ENCODE peak calls at places on chromosomes 13 and 19, in seven cellular contexts. J is AG04450, E is aorta, M is fibroblast of lung, U is IMR-90, P is tibial artery, G is dorsolateral prefrontal cortex. A is an unnamed sample.

GRCh38 chr13:27982361-27982760 is 6.1 kb downstream of the URAD start:
- DNase-seq in G (no peak), E (no peak), J (no peak), U (no peak), P (no peak), M (no peak), A (no peak)

GRCh38 chr19:49142866-49143335 is 12.3 kb downstream of the HRC start:
- DNase-seq in M (peak), J (peak), E (peak), U (peak), G (peak), P (peak), A (peak)

GRCh38 chr19:14979498-14980255 is at the start of gene SLC1A6:
- DNase-seq in J (no peak), U (no peak), P (no peak), M (no peak), E (no peak), G (no peak), A (peak)

GRCh38 chr19:55276720-55277430 is 3.0 kb downstream of the HSPBP1 start:
- DNase-seq in P (no peak), E (no peak), J (no peak), U (no peak), M (no peak), G (no peak), A (no peak)

GRCh38 chr19:49361438-49362047 is 673 bp downstream of the TEAD2 start:
- DNase-seq in M (peak), E (peak), J (peak), P (peak), G (no peak), U (peak), A (no peak)

GRCh38 chr19:45406957-45407375 is 522 bp downstream of the POLR1G start:
- DNase-seq in G (no peak), E (no peak), P (no peak), U (no peak), J (no peak), M (no peak), A (no peak)

GRCh38 chr19:19470579-19470978 is 44.8 kb downstream of the TSSK6 start:
- DNase-seq in U (no peak), P (no peak), J (no peak), G (no peak), M (no peak), E (no peak), A (no peak)

GRCh38 chr19:18487576-18488402 is 34.1 kb downstream of the ELL start:
- DNase-seq in J (no peak), M (no peak), G (no peak), P (no peak), U (no peak), E (no peak), A (no peak)

GRCh38 chr13:35475131-35475959 is 1.1 kb downstream of the MAB21L1 start:
- DNase-seq in U (peak), E (peak), M (peak), G (no peak), J (no peak), P (peak), A (no peak)

GRCh38 chr19:31831421-31831820 is 482.2 kb upstream of the TSHZ3 start:
- DNase-seq in U (no peak), P (no peak), J (no peak), E (no peak), G (no peak), M (no peak), A (no peak)

GRCh38 chr19:41226053-41226873 is 7.2 kb downstream of the AXL start:
- DNase-seq in U (peak), G (no peak), M (peak), J (peak), P (peak), E (peak), A (peak)

GRCh38 chr13:111424134-111424533 is 103.7 kb downstream of the TEX29 start:
- DNase-seq in P (no peak), M (no peak), E (no peak), G (no peak), U (no peak), J (no peak), A (no peak)
- H3K27ac ChIP-seq in P (no peak), M (no peak), E (no peak), G (no peak), U (no peak), J (no peak), A (no peak)

GRCh38 chr19:5943623-5944022 is 29.6 kb downstream of the CAPS start:
- DNase-seq in E (no peak), M (peak), G (no peak), P (no peak), U (peak), J (no peak), A (no peak)

GRCh38 chr19:5947435-5947834 is 30.5 kb downstream of the RANBP3 start:
- DNase-seq in M (peak), E (peak), J (no peak), P (peak), G (peak), U (peak), A (peak)

GRCh38 chr19:5940260-5941208 is 26.5 kb downstream of the CAPS start:
- DNase-seq in J (no peak), E (no peak), U (no peak), P (no peak), M (no peak), G (no peak), A (no peak)

GRCh38 chr19:5941673-5942072 is 27.6 kb downstream of the CAPS start:
- DNase-seq in E (no peak), G (no peak), J (no peak), U (no peak), M (no peak), P (no peak), A (no peak)

GRCh38 chr19:5942991-5943390 is 28.9 kb downstream of the CAPS start:
- DNase-seq in E (no peak), P (no peak), J (no peak), U (no peak), M (no peak), G (no peak), A (no peak)
- H3K27ac ChIP-seq in E (no peak), P (no peak), J (peak), U (peak), M (peak), G (no peak), A (no peak)

DNA sequence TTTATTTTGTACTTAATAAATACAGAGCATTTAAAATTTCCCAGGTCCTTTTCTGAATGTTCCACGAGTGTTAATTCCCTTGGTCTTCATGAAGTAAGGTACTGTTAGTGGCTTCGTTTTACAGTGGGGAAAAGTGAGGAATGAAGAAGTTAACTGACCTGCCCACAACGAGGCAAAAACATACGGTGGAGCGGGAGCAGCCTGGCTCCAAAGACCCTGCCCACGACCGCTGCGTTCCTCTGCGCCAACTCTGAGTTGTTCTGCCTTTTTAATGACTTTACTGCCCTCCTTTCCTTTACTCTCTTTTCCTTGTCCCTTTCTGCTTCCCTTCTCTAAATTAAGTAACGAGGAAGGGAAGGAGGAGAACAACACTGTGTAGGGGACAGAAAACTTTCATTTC is 392.9 kb downstream of the PCDH9 start:
- DNase-seq in M (no peak), G (no peak), J (no peak), P (no peak), U (no peak), E (no peak), A (no peak)
- H3K27ac ChIP-seq in M (no peak), G (no peak), J (no peak), P (no peak), U (no peak), E (no peak), A (no peak)

DNA sequence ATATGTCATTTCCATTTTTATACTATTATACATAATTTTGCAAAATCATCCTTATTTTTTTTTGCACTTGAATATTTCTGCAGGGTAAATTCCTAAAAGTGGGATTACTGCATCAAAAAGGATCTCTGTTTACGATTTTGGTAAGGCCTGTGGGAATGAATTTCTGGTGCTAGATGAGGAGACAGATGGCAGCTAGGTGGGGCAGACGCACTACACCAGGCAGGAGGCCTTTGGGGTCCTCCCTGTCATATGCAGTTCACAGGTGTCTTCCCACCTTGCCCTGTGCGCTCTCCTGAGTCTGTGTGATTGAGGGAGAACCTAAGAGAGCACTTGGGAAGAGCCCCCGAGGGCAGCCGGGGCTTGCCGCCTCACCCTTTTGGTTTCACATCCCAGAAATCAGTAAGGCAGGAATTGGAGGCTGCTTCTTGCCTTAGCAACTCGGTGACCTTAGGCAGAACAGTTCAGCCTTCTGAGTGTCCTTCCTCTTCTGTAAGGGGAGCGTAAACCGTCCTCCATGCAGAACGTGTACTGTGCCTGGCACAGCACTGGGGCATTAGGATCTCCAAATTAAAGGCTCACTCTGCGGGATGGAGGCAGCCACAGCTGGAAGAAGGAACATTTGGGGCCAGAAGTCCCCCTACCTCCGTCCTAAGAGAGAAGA is 13.5 kb upstream of the GJB2 start:
- DNase-seq in U (no peak), E (no peak), M (no peak), G (no peak), P (no peak), J (no peak), A (no peak)
- H3K27ac ChIP-seq in U (no peak), E (no peak), M (no peak), G (no peak), P (no peak), J (no peak), A (no peak)

DNA sequence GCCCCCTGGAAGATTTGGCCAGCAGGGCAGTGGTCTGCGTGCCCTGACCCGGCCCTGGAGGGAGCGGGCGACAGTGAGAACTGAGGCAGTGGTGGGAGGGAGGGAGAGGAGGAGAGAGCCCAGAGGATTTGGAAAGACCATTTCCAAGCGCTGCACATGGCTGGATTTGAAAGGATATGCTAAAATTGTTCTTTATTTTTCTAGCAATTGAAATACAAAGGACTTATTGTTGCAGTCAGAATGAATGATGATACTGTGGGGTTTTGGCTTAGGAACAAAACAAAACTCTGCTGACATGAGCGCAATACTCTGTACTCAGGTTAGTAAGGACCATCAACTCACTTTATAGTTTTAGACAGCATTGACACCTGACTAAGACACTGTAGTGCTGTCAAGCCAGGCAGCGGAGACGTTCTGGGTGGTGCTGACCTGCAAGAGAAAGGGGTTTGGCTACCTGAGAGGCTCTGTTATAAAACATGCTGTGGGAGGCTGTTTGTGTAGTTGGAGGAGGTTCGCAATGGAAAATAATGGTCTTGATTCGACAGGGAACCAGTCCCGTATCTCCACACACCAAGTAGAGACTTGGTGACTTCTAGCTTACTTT is 69.6 kb downstream of the TNFRSF19 start:
- DNase-seq in G (no peak), M (no peak), E (no peak), P (no peak), J (no peak), U (no peak), A (no peak)
- H3K27ac ChIP-seq in G (no peak), M (no peak), E (no peak), P (no peak), J (no peak), U (no peak), A (peak)

DNA sequence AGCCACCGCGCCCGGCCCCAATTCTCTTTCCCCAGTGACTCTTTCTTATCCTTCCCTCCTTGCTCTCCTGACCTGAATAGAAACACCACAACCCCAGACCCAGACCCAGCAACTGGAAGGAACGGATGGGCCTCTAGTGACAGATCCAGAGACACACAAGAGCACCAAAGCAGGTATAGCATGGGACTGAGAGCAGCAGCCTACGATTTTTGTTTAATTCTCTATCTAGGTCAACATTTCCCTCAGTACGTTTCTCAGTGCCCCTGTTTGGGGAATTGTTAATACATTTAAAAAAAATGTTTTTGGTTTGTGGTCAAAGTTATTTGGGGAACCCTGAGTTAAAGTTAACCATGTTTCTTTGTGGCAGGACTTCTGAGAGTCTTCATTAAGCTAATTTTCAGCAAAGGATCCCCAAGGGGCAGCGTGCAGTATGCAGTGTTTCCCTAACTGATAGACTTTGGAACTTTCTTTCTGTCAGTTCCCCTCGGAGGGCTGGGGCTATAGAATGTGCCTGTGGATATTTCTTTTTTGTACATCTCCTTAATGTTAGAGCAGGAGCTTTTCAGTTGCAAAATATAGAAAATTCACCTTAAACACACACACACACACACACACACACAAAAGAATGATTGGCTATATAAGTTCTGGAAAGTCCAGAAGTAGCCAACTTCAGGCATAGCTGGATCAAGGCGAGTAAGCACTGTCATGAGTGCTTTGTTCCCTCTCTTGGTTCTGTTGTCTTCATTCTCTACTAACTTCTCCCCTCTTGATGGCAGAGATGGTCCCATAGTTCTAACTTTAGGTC is 6.3 kb downstream of the FXYD5 start:
- DNase-seq in P (no peak), M (no peak), U (no peak), G (no peak), E (no peak), J (no peak), A (no peak)
- H3K27ac ChIP-seq in P (no peak), M (no peak), U (no peak), G (no peak), E (no peak), J (no peak), A (no peak)

A was measured in caudate nucleus.